ENCODE peak calls at places on chromosomes 1 and 21, in five cellular contexts. W, B, S, M and L are unnamed samples.

GRCh38 chr21:34222031-34222335 is 141.8 kb upstream of the KCNE2 start:
- DNase-seq in W (no peak), B (no peak), S (no peak), M (no peak), L (no peak)

GRCh38 chr1:12778061-12778460 is 4.5 kb downstream of the PRAMEF12 start:
- DNase-seq in W (no peak), B (no peak), S (no peak), M (no peak), L (no peak)

GRCh38 chr1:17525065-17525464 is 14.4 kb upstream of the ARHGEF10L start:
- DNase-seq in W (no peak), B (no peak), S (no peak), M (no peak), L (no peak)

GRCh38 chr1:3034728-3035610 is 13.7 kb downstream of the ACTRT2 start:
- DNase-seq in W (no peak), B (no peak), S (no peak), M (no peak), L (no peak)

GRCh38 chr1:64080947-64081562 is 122.4 kb upstream of the UBE2U start:
- DNase-seq in W (peak; percentile 4), B (no peak), S (peak; percentile 61), M (no peak), L (no peak)

GRCh38 chr1:110337704-110338199 is 1.4 kb upstream of the RBM15 start:
- DNase-seq in W (peak; percentile 42), B (peak; percentile 54), S (no peak), M (peak; percentile 67), L (peak; percentile 56)

GRCh38 chr1:22139066-22139594 is 3.8 kb downstream of the WNT4 start:
- DNase-seq in W (no peak), B (no peak), S (no peak), M (no peak), L (no peak)

GRCh38 chr1:95635820-95636219 is 401.8 kb downstream of the RWDD3 start:
- DNase-seq in W (no peak), B (no peak), S (no peak), M (no peak), L (no peak)

GRCh38 chr1:23809751-23810171 is 9.2 kb upstream of the GALE start:
- DNase-seq in W (peak; percentile 70), B (peak; percentile 78), S (peak; percentile 51), M (peak; percentile 86), L (peak; percentile 81)

GRCh38 chr1:100188617-100189016 is 10.6 kb upstream of the LRRC39 start:
- DNase-seq in W (no peak), B (no peak), S (peak; percentile 73), M (no peak), L (no peak)

GRCh38 chr1:210292276-210292851 is 36.3 kb upstream of the HHAT start:
- DNase-seq in W (peak; percentile 49), B (no peak), S (no peak), M (peak; percentile 89), L (peak; percentile 24)

GRCh38 chr1:31848381-31848897 is 32.6 kb upstream of the SPOCD1 start:
- DNase-seq in W (no peak), B (no peak), S (no peak), M (no peak), L (no peak)

GRCh38 chr1:162081316-162081715 is 11.8 kb downstream of the NOS1AP start:
- DNase-seq in W (no peak), B (peak; percentile 58), S (no peak), M (no peak), L (no peak)

GRCh38 chr1:222279591-222279990 is 268.3 kb downstream of the HHIPL2 start:
- DNase-seq in W (no peak), B (no peak), S (no peak), M (no peak), L (no peak)

GRCh38 chr1:222286039-222286438 is 261.9 kb downstream of the HHIPL2 start:
- DNase-seq in W (no peak), B (no peak), S (no peak), M (no peak), L (no peak)

GRCh38 chr1:222288056-222288455 is 259.8 kb downstream of the HHIPL2 start:
- DNase-seq in W (peak; percentile 2), B (no peak), S (peak; percentile 45), M (no peak), L (no peak)

GRCh38 chr1:222283147-222283768 is 264.6 kb downstream of the HHIPL2 start:
- DNase-seq in W (no peak), B (no peak), S (peak; percentile 99), M (no peak), L (no peak)

DNA sequence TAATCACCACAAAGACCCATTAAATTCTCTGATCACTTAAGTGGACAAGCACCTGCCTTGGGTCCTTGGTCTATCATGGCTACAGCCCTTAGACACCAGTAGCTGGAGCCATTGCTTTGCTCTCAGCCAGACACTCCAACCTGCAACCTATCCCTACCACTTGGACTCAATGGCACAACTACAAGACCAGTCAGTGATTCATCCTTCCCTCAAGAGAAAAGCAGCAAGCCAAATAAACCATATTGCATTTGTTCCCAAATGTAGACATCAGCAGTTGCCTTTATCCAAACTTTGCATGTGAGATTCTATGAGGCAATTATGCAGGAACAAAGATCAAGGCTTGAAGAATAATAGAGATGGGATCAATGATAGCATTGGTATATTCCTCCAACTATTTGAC is 263.4 kb downstream of the HHIPL2 start:
- DNase-seq in W (no peak), B (no peak), S (peak; percentile 63), M (no peak), L (no peak)
- TF ChIP-seq MAFK in W (no peak), B (no peak), S (no peak), M (no peak), L (no peak)

DNA sequence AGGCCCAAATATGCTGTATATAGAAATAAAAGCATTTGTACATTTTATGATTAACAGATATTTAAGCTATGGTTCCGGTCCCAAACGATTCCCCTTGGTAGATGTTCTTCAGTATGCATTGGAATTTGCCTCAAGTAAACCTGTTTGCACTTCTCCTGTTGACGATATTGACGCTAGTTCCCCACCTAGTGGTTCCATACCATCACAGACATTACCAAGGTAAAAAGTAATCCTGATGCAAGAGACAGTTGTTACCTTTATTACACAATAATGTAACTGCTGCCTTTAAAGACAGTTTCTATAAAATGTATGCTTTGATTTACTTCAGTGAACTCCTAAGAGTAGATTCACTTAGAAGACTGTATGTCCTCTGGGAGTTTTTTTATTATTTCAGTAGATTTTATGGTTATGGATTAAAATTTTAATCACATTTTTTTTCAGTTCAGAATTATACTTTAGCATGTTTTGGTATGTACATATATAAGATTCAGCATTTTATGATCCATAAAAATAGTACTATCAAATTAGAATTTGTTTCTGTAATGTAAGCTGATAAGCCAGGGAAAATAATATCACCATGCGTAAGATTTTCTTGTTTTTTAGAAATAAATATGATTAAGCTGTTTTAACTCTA is 96.5 kb downstream of the USP25 start:
- DNase-seq in W (peak; percentile 73), B (peak; percentile 72), S (peak; percentile 54), M (no peak), L (peak; percentile 18)
- TF ChIP-seq MAFK in W (no peak), B (no peak), S (no peak), M (no peak), L (no peak)

DNA sequence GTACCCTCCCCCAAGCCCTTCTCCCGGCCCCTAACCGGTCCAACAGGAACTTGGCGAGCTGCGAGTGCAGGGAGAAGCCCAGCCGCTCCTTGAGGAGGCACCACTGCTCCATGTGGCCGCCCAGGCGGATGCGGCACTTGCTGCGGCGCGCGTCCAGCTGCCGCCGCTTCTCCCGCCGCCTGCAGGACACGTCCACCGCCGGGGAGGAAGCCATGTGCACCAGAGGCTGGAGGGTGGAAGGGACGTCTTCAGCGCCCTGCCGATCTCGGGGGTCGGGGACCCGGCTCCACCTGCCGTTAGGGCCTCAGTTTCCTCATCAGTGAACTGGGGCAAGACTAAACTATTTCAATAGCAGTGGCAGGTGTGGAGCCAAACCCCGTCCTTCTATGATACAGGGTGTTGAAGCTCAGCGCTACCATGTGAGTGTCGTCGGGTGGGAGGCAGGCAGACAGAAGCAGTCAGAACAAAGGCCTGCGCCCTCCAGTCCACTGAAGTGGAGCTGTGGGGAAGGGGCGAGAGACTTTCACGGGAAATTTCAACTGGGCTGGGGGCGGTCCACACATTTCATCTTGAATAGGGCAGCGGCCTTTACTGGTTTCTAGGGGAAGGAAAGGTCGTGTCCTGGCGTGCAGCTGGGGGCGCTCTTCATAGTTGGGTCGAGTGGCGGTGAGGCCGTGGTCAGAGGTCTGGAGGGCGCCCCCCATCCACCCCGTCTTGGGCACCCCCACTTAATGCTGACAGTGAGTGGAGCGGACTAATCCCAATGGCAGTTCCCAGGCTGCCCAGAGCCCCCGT is 592 bp downstream of the ZNF692 start:
- DNase-seq in W (peak; percentile 59), B (peak; percentile 63), S (peak; percentile 64), M (peak; percentile 82), L (peak; percentile 73)
- TF ChIP-seq MAFK in W (no peak), B (no peak), S (no peak), M (no peak), L (no peak)

GRCh38 chr1:192554904-192555303 is 20.7 kb upstream of the RGS1 start:
- DNase-seq in W (no peak), B (no peak), S (no peak), M (no peak), L (no peak)
- TF ChIP-seq MAFK in W (no peak), B (no peak), S (no peak), M (no peak), L (no peak)

DNA sequence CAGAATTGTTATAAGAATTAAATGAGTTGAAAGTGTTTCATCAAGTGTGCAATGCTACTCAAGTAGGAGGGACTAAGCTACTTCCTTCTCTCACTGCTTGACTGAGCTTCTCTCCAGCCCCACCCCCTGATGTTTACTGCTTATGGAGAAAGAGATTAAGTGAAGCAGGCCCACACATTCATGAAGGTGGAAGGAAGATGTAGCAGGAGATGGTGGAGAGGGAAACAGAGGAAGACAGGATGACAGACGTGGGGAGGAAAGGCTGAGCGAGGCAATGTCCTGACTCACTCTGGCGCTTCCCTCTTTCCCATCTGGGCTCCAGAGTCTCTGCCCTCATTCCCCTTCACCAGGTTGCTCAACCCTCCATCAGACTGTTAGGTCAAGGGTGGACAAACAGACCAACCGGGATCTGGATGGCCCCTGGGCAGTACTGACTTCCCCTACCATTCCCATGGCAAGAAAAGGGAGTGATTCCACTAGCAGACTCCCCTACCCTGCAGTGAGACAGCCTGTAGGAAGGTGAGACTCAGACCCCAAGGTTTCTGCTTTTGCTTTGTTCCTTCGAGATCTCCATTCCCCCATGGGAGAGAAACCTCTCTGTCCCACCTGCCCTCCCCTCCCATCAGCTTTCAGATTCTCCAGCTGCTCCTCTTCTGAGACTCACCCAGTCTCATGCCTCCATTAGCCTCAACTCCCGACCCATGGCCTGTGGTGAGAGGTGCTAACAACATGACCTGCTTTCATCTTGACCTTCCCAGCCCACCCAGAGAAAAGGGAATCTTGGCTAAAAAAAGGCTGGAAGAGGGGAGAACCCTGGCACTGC is 3.1 kb upstream of the ARHGEF2 start:
- DNase-seq in W (no peak), B (peak; percentile 54), S (peak; percentile 89), M (no peak), L (peak; percentile 41)
- TF ChIP-seq MAFK in W (no peak), B (no peak), S (no peak), M (no peak), L (no peak)

GRCh38 chr1:102970496-102971078 is 137.7 kb downstream of the COL11A1 start:
- DNase-seq in W (peak; percentile 65), B (peak; percentile 57), S (peak; percentile 75), M (peak; percentile 47), L (peak; percentile 9)
- TF ChIP-seq MAFK in W (no peak), B (no peak), S (no peak), M (no peak), L (no peak)